ENCODE peak calls at places on chromosome 10, in four cellular contexts. A, U, Y and E are unnamed samples.

GRCh38 chr10:78720091-78720490 is 348.7 kb upstream of the ZMIZ1 start:
- DNase-seq in A (no peak), U (no peak), Y (no peak), E (no peak)

GRCh38 chr10:73965890-73966768 is 31.8 kb upstream of the VCL start:
- DNase-seq in A (peak), U (peak), Y (peak), E (peak)

GRCh38 chr10:44895280-44895679 is 15.9 kb upstream of the TMEM72 start:
- DNase-seq in A (no peak), U (no peak), Y (no peak), E (no peak)

GRCh38 chr10:121069061-121069850 is 218.1 kb downstream of the WDR11 start:
- DNase-seq in A (no peak), U (no peak), Y (peak), E (peak)

GRCh38 chr10:43226441-43226840 is 40.4 kb downstream of the RASGEF1A start:
- DNase-seq in A (no peak), U (no peak), Y (no peak), E (no peak)

GRCh38 chr10:70737250-70737649 is 47.9 kb downstream of the TBATA start:
- DNase-seq in A (no peak), U (no peak), Y (no peak), E (no peak)

GRCh38 chr10:11086177-11086576 is 68.5 kb downstream of the CELF2 start:
- DNase-seq in A (no peak), U (peak), Y (no peak), E (no peak)

GRCh38 chr10:127175357-127176110 is 20.9 kb downstream of the INSYN2A start:
- DNase-seq in A (no peak), U (no peak), Y (no peak), E (no peak)

GRCh38 chr10:78267598-78267997 is 233.9 kb downstream of the RPS24 start:
- DNase-seq in A (peak), U (no peak), Y (no peak), E (peak)

GRCh38 chr10:109412353-109412752 is 511.0 kb downstream of the XPNPEP1 start:
- DNase-seq in A (no peak), U (no peak), Y (no peak), E (no peak)
- TF ChIP-seq CTCF in A (no peak), U (no peak), Y (no peak), E (no peak)

DNA sequence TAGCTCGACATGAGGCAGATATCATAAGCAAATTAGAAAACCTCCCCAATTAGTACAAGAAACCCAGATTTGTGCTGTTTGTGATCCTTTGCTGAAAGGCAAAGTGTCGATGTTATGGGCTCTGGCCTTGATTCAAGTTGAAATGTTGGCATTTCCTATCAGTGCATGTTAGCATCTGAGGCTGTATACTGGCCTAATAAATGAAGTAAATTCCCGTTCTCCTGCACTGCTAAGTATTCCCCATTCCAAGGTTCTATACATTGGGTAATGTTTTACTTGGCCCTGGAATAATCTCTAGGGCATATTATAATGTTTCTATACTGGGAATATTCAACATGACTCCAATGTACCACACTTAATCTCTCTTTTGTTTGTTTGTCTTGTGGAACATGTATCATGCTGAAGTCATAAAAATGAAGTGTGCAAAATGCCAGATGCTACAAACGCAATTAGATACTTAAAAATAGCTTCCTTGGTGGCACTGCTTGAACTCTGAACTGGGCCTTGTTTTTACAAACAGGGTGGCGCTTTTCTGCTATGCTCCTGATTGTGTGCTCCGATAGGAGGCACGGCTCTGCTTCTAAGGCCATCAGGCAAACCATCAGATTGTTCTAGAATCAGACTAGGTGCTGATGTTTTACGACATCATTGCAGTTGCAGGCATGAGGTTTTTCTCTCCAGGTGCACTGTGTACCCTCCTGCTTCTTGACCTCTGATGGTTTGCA is 156.7 kb upstream of the TCF7L2 start:
- DNase-seq in A (no peak), U (no peak), Y (no peak), E (peak)
- TF ChIP-seq CTCF in A (no peak), U (no peak), Y (no peak), E (no peak)

GRCh38 chr10:9342865-9343450 is 1288.5 kb downstream of the GATA3 start:
- DNase-seq in A (peak), U (peak), Y (peak), E (peak)
- TF ChIP-seq CTCF in A (peak), U (peak), Y (peak), E (peak)

DNA sequence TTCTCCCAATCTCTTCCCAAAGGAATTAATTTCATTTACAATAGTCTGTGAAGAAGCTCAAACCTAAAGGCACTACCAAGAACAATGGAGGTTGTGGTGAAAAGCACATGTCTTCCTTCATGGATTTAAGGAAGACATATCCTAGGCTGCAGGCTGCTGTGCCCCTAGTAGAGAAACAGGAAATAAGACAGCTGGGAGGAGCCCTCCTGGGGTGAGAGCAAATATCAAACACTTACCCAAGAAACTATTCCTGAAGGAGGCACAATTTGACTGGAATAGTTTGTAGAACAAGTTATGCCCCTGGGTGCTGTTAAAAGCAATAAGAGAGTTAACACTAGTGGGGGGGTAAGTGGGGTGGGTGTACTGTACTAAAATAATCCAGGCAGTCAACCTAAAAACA is 30.1 kb downstream of the PDZD8 start:
- DNase-seq in A (no peak), U (no peak), Y (no peak), E (peak)
- TF ChIP-seq CTCF in A (no peak), U (no peak), Y (no peak), E (no peak)

DNA sequence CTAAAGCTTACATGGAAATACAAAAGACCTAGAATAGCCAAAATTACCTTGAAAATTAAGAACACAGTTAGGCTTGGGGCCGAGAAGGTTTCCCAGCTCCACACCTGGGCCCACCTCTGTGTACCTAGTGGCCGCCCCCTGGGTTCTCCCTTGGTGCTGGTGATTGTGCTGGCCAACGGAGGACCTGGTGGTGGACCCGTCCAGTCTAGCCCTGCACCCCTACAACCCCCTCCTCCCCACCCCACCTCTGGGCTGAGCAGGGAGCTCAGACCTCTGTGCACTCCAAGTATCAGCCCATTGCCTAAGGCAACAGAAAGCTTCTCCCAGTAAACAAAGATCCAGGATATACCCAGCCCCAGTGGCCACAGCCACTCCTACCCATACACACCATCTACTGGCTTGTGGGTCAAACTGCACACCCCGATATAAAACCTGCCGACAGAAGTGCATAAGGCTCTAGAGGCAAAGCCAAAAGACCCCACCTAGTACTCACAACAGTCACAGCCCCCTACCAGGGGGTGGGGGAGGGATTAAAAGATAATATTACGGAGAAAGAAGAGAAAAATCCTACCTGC is 105.0 kb upstream of the DIP2C start:
- DNase-seq in A (no peak), U (no peak), Y (no peak), E (peak)
- TF ChIP-seq CTCF in A (peak), U (peak), Y (peak), E (peak)